ENCODE peak calls at places on chromosomes 4 and X, in five cellular contexts. B, J, D, U and G are unnamed samples. For H3K4me1, the result is how much of the 10 kb centered on the place peaks cover.

GRCh38 chrX:2502668-2503519 is 2.1 kb upstream of the DHRSX start:
- DNase-seq in B (no peak), J (no peak), D (no peak), U (no peak), G (no peak)

GRCh38 chr4:38723726-38724506 is 58.9 kb downstream of the TLR10 start:
- DNase-seq in B (no peak), J (no peak), D (no peak), U (no peak), G (peak)

GRCh38 chr4:137212601-137213000 is 319.7 kb downstream of the PCDH18 start:
- DNase-seq in B (no peak), J (no peak), D (no peak), U (no peak), G (no peak)

GRCh38 chr4:150782311-150782710 is 200.4 kb downstream of the MAB21L2 start:
- DNase-seq in B (no peak), J (no peak), D (no peak), U (peak), G (no peak)

GRCh38 chr4:134390327-134390726 is 188.7 kb upstream of the PABPC4L start:
- DNase-seq in B (no peak), J (no peak), D (no peak), U (no peak), G (no peak)

GRCh38 chrX:65900850-65901844 is 138.7 kb downstream of the VSIG4 start:
- DNase-seq in B (no peak), J (no peak), D (no peak), U (no peak), G (no peak)

GRCh38 chr4:80112236-80112635 is 39.2 kb upstream of the ANTXR2 start:
- DNase-seq in B (no peak), J (peak), D (peak), U (no peak), G (no peak)

GRCh38 chrX:134752558-134752957 is 94.3 kb upstream of the PLAC1 start:
- DNase-seq in B (no peak), J (no peak), D (no peak), U (no peak), G (no peak)

GRCh38 chr4:143381171-143382118 is 44.8 kb downstream of the GAB1 start:
- DNase-seq in B (peak), J (no peak), D (peak), U (peak), G (no peak)

GRCh38 chr4:65624651-65625050 is 45.6 kb downstream of the EPHA5 start:
- DNase-seq in B (no peak), J (no peak), D (no peak), U (no peak), G (no peak)

GRCh38 chr4:152010680-152011079 is 249.9 kb upstream of the GATB start:
- DNase-seq in B (no peak), J (no peak), D (no peak), U (no peak), G (no peak)

GRCh38 chrX:101602077-101602476 is 15.7 kb downstream of the ARMCX6 start:
- DNase-seq in B (no peak), J (no peak), D (no peak), U (no peak), G (no peak)

GRCh38 chrX:107485019-107485418 is 35.6 kb downstream of the FRMPD3 start:
- DNase-seq in B (no peak), J (no peak), D (no peak), U (no peak), G (no peak)

GRCh38 chrX:129798456-129798855 is 18.7 kb downstream of the SASH3 start:
- DNase-seq in B (no peak), J (no peak), D (no peak), U (no peak), G (no peak)

GRCh38 chr4:103786014-103786413 is 66.2 kb upstream of the TACR3 start:
- DNase-seq in B (peak), J (no peak), D (no peak), U (peak), G (no peak)

GRCh38 chrX:101357166-101357795 is 8.7 kb upstream of the TIMM8A start:
- DNase-seq in B (no peak), J (no peak), D (no peak), U (no peak), G (no peak)

GRCh38 chr4:1193206-1194027 is 21.0 kb upstream of the SPON2 start:
- DNase-seq in B (peak), J (no peak), D (no peak), U (peak), G (peak)

GRCh38 chr4:82515705-82516104 is 46.1 kb downstream of the TMEM150C start:
- DNase-seq in B (peak), J (no peak), D (peak), U (peak), G (no peak)

GRCh38 chr4:77215107-77215506 is 58.1 kb downstream of the CCNG2 start:
- DNase-seq in B (no peak), J (no peak), D (no peak), U (no peak), G (no peak)

GRCh38 chrX:8988456-8988855 is 45.5 kb downstream of the FAM9B start:
- DNase-seq in B (peak), J (no peak), D (no peak), U (peak), G (no peak)

GRCh38 chrX:368811-369562 is 17.7 kb downstream of the PPP2R3B start:
- DNase-seq in B (no peak), J (no peak), D (peak), U (no peak), G (no peak)

GRCh38 chr4:12137556-12137955 is 708.9 kb upstream of the HS3ST1 start:
- DNase-seq in B (no peak), J (no peak), D (no peak), U (no peak), G (no peak)

GRCh38 chrX:39613997-39614679 is 483.6 kb downstream of the BCOR start:
- DNase-seq in B (no peak), J (no peak), D (no peak), U (no peak), G (no peak)

GRCh38 chrX:20266810-20267598 is at the start of gene RPS6KA3:
- DNase-seq in B (peak), J (peak), D (peak), U (peak), G (no peak)

GRCh38 chr4:26320159-26320452 is 708 bp upstream of the RBPJ start:
- DNase-seq in B (no peak), J (no peak), D (no peak), U (no peak), G (no peak)

GRCh38 chrX:132414404-132414803 is 74.4 kb downstream of the MBNL3 start:
- DNase-seq in B (no peak), J (no peak), D (no peak), U (no peak), G (no peak)

GRCh38 chr4:5424211-5424610 is 284.1 kb downstream of the EVC2 start:
- DNase-seq in B (no peak), J (no peak), D (no peak), U (no peak), G (no peak)

GRCh38 chr4:182848685-182849084 is 68.5 kb downstream of the DCTD start:
- DNase-seq in B (no peak), J (no peak), D (no peak), U (no peak), G (no peak)

GRCh38 chrX:154473683-154474082 is 5.4 kb downstream of the LAGE3 start:
- DNase-seq in B (no peak), J (no peak), D (no peak), U (no peak), G (no peak)

DNA sequence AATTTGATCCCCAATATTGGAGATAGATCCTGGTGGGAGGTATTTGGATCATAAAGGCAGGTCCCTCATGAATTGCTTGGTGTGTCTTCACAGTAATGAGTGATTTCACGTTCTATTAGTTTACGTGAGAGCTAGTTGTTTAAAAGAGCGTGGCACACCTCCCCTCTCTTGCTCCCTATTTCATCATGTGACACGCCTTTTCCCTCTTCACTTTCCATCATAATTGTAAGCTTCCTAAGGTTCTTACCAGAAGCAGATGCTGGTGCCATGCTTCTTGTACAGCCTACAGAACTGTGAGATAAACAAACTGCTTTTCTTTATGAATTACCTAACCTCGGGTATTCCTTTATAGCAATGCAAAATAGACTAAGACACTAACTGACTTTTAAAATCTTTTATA is 34.0 kb upstream of the FMR1 start:
- DNase-seq in B (no peak), J (no peak), D (no peak), U (no peak), G (no peak)
- TF ChIP-seq POLR2A in B (no peak), J (no peak), D (no peak), U (no peak), G (no peak)

GRCh38 chr4:128566688-128567087 is 242.8 kb upstream of the JADE1 start:
- DNase-seq in B (no peak), J (no peak), D (no peak), U (no peak), G (no peak)
- H3K4me1 ChIP-seq in B (under half), J (under half), D (under half), U (under half), G (under half)

DNA sequence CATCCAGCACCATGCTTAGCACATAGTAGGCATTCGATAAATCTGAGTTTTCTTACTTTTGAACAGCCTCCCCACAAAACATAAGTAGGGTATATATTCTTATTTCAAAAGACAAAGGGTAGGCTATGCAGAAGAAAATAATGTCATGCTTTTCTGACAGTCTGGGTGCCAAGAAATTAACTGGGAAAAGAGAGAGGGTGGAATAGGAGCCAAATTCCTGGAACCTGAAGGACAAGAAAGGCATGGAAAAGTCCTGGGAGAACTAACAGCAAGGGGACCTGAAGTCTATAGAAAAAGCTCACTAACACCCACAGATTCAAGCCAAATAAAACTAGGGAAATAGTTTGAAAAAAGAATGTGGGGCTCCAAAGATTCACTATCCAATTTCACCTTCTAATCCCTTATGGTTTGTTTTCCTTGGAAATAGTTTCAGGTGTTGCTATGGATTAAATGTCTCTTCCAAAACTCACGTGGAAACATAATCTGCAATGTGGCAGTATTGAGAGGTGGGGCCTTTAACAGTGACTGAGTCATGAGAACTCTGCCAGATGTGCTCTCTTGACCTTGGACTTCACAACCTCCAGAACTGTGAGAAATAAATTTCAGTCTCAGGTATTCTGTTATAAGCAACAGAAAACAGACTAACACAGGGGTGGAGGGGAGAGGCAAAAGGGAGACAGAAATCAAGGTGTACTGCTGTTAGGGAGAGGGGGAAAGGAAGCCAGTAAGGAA is 173.3 kb upstream of the ARHGEF9 start:
- DNase-seq in B (no peak), J (no peak), D (no peak), U (no peak), G (no peak)
- H3K27ac ChIP-seq in B (no peak), J (no peak), D (no peak), U (no peak), G (no peak)

GRCh38 chr4:120616-121015 is 3.7 kb upstream of the ZNF718 start:
- DNase-seq in B (no peak), J (no peak), D (no peak), U (no peak), G (no peak)

GRCh38 chr4:125085-125820 is 952 bp downstream of the ZNF718 start:
- DNase-seq in B (peak), J (no peak), D (peak), U (peak), G (no peak)

GRCh38 chr4:121408-122084 is 2.8 kb upstream of the ZNF718 start:
- DNase-seq in B (no peak), J (no peak), D (no peak), U (no peak), G (no peak)

GRCh38 chr4:125833-126232 is 1.5 kb downstream of the ZNF718 start:
- DNase-seq in B (peak), J (no peak), D (no peak), U (peak), G (peak)

GRCh38 chr4:124275-125081 is at the start of gene ZNF718:
- DNase-seq in B (peak), J (peak), D (peak), U (peak), G (peak)
- TF ChIP-seq POLR2A in B (peak), J (no peak), D (peak), U (peak), G (no peak)

GRCh38 chr4:55089922-55090321 is 35.5 kb downstream of the KDR start:
- DNase-seq in B (no peak), J (no peak), D (peak), U (no peak), G (no peak)
- H3K4me1 ChIP-seq in B (under half), J (under half), D (under half), U (under half), G (under half)

DNA sequence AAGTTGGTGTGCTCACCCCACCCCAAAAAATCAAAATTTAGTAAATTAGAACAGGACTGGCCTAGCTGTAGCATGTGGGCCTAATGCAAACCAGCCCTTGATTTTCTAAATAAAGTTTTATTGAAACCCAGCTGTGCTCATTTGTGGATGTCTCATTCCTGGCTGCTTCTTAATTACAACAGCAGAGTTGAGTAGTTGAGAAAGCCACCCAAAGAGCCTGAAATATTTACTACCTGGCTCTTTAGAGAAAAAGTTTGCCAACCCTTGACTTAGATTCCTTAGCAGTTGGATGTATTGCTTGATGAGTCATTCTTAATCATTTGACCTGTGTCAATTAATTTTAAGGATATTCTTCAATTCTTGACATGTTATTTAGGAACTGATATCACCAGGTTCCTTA is 168.3 kb upstream of the PUDP start:
- DNase-seq in B (no peak), J (no peak), D (no peak), U (no peak), G (no peak)
- H3K27ac ChIP-seq in B (no peak), J (no peak), D (no peak), U (no peak), G (no peak)